ENCODE peak calls at places on chromosomes 13 and 19, in six cellular contexts. D is colonic mucosa, B is tibial nerve, N is ovary, A is suprapubic skin, J is fibroblast of pulmonary artery. Q is an unnamed sample.

GRCh38 chr13:40665754-40666057 is 735 bp downstream of the FOXO1 start:
- DNase-seq in D (no peak), B (no peak), N (no peak), A (no peak), J (no peak), Q (no peak)

GRCh38 chr13:20141238-20142018 is 19.4 kb downstream of the GJA3 start:
- DNase-seq in D (no peak), B (no peak), N (no peak), A (no peak), J (no peak), Q (no peak)

GRCh38 chr13:21124853-21125252 is 51.5 kb downstream of the SKA3 start:
- DNase-seq in D (no peak), B (no peak), N (no peak), A (peak), J (peak), Q (peak)

GRCh38 chr13:28163587-28163986 is 25.2 kb downstream of the PAN3 start:
- DNase-seq in D (no peak), B (no peak), N (no peak), A (no peak), J (no peak), Q (no peak)

GRCh38 chr13:50800091-50800739 is 43.3 kb downstream of the DLEU7 start:
- DNase-seq in D (no peak), B (no peak), N (no peak), A (no peak), J (no peak), Q (no peak)

GRCh38 chr13:62360609-62361008 is 945.0 kb upstream of the PCDH20 start:
- DNase-seq in D (no peak), B (no peak), N (no peak), A (no peak), J (no peak), Q (no peak)

GRCh38 chr13:94674609-94675348 is 37.6 kb downstream of the SOX21 start:
- DNase-seq in D (peak), B (peak), N (no peak), A (no peak), J (peak), Q (peak)

GRCh38 chr13:47188802-47189201 is 291.9 kb upstream of the HTR2A start:
- DNase-seq in D (no peak), B (no peak), N (no peak), A (no peak), J (peak), Q (no peak)

GRCh38 chr19:757811-758668 is 7.1 kb downstream of the MISP start:
- DNase-seq in D (no peak), B (no peak), N (no peak), A (no peak), J (no peak), Q (no peak)

GRCh38 chr13:97391201-97391600 is 42.8 kb upstream of the RAP2A start:
- DNase-seq in D (no peak), B (no peak), N (no peak), A (no peak), J (peak), Q (no peak)

GRCh38 chr13:59996461-59996860 is 167.3 kb downstream of the DIAPH3 start:
- DNase-seq in D (no peak), B (no peak), N (no peak), A (no peak), J (no peak), Q (no peak)

GRCh38 chr19:15466851-15467733 is 2.7 kb upstream of the RASAL3 start:
- DNase-seq in D (no peak), B (no peak), N (no peak), A (no peak), J (peak), Q (no peak)

GRCh38 chr19:45630463-45630862 is 8.7 kb downstream of the EML2 start:
- DNase-seq in D (no peak), B (no peak), N (no peak), A (no peak), J (peak), Q (no peak)

GRCh38 chr19:37914908-37915307 is 7.9 kb downstream of the SIPA1L3 start:
- DNase-seq in D (no peak), B (no peak), N (no peak), A (no peak), J (no peak), Q (no peak)

GRCh38 chr19:13978306-13978705 is 26.0 kb downstream of the DCAF15 start:
- DNase-seq in D (peak), B (peak), N (peak), A (peak), J (peak), Q (peak)

GRCh38 chr19:6062274-6062673 is 48.0 kb downstream of the RFX2 start:
- DNase-seq in D (peak), B (no peak), N (peak), A (peak), J (peak), Q (no peak)

GRCh38 chr13:40161931-40162330 is 504.5 kb downstream of the FOXO1 start:
- DNase-seq in D (no peak), B (no peak), N (no peak), A (no peak), J (no peak), Q (no peak)

GRCh38 chr13:24906268-24906667 is 142.3 kb downstream of the RNF17 start:
- DNase-seq in D (no peak), B (no peak), N (no peak), A (no peak), J (no peak), Q (no peak)

GRCh38 chr13:84607614-84608013 is 725.3 kb upstream of the SLITRK1 start:
- DNase-seq in D (no peak), B (peak), N (peak), A (no peak), J (peak), Q (no peak)

GRCh38 chr13:19864018-19864338 is 529 bp upstream of the ZMYM5 start:
- DNase-seq in D (peak), B (no peak), N (peak), A (peak), J (peak), Q (peak)

GRCh38 chr19:16296713-16297112 is 27.9 kb upstream of the KLF2 start:
- DNase-seq in D (no peak), B (no peak), N (no peak), A (no peak), J (no peak), Q (peak)

GRCh38 chr19:46860846-46861690 is at the start of gene ARHGAP35:
- DNase-seq in D (peak), B (no peak), N (peak), A (peak), J (no peak), Q (no peak)

GRCh38 chr13:42333613-42334328 is 61.8 kb downstream of the AKAP11 start:
- DNase-seq in D (no peak), B (no peak), N (no peak), A (no peak), J (peak), Q (no peak)

GRCh38 chr13:24706886-24707585 is 26.8 kb downstream of the ATP12A start:
- DNase-seq in D (no peak), B (no peak), N (no peak), A (no peak), J (no peak), Q (no peak)

GRCh38 chr19:6065685-6066365 is 44.5 kb downstream of the RFX2 start:
- DNase-seq in D (peak), B (no peak), N (no peak), A (peak), J (peak), Q (no peak)

GRCh38 chr19:34482380-34483250 is 1.1 kb downstream of the WTIP start:
- DNase-seq in D (no peak), B (no peak), N (peak), A (peak), J (peak), Q (peak)

GRCh38 chr19:13960863-13961784 is 8.8 kb downstream of the DCAF15 start:
- DNase-seq in D (no peak), B (no peak), N (no peak), A (no peak), J (no peak), Q (no peak)

GRCh38 chr19:49952906-49953305 is 8.1 kb downstream of the SIGLEC11 start:
- DNase-seq in D (no peak), B (no peak), N (no peak), A (no peak), J (no peak), Q (no peak)

DNA sequence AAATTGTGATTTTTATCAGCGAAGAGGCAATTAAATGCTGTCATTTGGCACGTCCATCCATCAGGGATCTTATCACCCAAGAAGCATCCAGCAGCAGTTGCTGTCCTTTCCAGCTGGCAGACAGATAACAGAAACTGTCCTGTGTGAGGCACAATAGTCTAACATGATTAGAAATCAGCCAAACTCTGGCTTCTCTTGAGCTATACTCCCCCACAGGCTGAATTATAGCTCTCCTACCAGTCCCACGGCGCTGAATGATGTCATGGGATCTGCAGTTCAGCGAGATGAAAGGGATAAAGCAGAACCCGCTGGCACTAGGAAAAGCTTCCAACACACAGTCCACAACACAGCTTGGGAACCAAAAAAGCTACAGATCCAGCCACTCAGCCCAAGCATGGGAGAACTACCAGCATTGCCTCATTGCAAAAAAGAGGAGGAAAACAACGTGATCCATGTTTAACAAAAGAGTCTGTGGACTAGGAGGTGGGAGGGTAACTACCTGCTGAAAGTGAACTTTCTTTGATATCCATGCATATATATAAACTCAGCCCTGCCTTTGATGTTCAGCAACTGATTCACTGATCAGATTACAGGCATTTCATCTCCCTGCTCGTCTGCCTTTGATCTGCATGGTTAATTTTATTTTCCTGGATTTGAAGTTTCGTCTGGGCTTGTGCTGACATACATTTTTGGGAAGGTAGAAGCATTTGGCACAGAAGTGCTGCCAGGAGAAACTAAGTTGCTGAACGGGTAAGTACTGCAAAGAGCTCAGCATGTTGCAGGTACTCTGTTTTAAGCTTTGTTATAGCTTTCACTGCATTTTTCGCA is at the start of gene TNFRSF19:
- DNase-seq in D (no peak), B (peak), N (no peak), A (no peak), J (peak), Q (peak)
- H3K4me3 ChIP-seq in D (no peak), B (peak), N (no peak), A (peak), J (peak), Q (peak)

GRCh38 chr13:112931028-112931934 is 37.7 kb upstream of the MCF2L start:
- DNase-seq in D (peak), B (no peak), N (no peak), A (no peak), J (peak), Q (peak)
- TF ChIP-seq CTCF in D (peak), B (peak), N (no peak), A (peak), J (peak), Q (peak)

DNA sequence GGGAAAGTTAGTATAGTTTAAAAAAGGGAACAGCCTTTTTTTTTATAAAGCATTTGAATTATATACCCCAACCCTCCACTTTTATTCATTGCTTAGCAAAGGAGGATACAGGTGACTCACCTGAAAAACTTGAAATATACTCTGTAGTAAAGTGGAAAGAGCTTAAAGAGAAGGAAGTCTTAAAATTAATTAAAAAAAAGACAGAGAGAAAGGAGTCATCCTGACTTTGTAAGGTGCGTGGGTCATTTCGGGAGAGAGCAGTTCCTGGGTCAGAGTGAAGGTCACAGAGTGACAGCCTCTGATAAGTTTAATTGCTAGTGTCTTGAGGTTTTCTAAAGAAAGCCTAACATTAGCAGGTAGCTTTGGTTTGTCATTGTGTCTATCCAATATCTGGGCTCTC is 310.3 kb downstream of the KLF5 start:
- DNase-seq in D (no peak), B (no peak), N (no peak), A (no peak), J (no peak), Q (no peak)
- H3K4me3 ChIP-seq in D (no peak), B (no peak), N (no peak), A (no peak), J (no peak), Q (no peak)

DNA sequence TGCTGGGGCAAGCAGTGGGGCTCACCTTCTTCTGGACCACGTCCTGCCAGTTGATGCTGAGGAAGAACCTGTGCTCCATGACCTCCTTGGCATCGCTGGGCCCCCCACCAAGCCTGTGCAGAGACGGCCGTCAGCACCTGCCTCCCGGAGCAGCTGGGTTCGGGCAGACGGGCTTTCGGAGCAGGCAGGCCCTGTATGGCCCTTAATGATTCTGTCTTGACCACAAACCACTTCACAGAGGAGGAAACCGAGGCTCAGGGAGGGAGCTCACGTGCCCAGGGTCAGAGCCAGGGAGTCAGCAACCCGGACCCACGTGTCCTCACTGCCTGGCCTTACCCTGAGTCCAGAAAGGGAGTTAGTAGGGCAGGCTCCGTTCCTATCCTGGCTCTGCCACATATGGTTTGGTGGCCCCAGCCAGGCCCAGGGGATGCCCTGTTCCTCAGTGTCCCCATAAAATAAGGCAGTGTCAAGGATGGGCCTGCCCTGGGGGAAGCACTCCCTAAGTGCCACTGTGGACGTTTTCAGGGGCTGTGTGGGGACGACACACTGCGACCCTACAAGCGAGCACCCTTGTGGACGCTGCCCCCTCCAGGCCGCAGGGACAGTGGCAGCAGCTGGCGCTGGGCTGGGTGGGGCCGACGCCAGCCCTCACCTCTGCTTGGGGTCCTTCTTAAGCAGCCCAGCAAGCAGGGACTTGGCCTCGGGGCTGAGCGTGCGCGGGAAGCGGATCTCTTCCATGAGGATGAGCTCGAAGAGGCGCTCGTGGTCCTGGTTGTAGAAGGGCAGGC is 8.9 kb upstream of the CCNP start:
- DNase-seq in D (no peak), B (no peak), N (no peak), A (no peak), J (no peak), Q (no peak)
- TF ChIP-seq CTCF in D (no peak), B (no peak), N (no peak), A (no peak), J (peak), Q (peak)

GRCh38 chr13:95781016-95781415 is 104.1 kb downstream of the DNAJC3 start:
- DNase-seq in D (no peak), B (no peak), N (no peak), A (no peak), J (no peak), Q (no peak)
- H3K4me3 ChIP-seq in D (no peak), B (no peak), N (no peak), A (no peak), J (no peak), Q (no peak)

DNA sequence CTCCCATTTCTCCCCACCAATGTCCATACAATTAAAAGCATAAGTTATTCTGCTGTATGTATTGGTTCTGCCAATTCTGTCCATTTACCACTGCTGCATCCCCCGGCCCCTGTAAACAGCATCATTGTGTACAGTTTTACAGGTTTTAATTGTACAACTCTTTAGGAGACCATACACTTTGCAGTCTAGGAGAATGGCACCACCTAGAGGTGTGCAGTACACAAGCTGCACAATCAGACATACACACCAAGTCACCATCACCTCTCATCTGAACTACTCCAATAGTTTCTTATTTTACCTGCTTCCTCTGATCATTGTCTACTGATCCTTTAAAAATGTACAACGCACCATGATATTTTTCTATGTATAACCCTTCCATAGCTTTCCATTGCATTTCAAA is 855.9 kb upstream of the KLHL1 start:
- DNase-seq in D (no peak), B (no peak), N (no peak), A (no peak), J (peak), Q (peak)
- TF ChIP-seq CTCF in D (no peak), B (no peak), N (no peak), A (no peak), J (peak), Q (peak)

DNA sequence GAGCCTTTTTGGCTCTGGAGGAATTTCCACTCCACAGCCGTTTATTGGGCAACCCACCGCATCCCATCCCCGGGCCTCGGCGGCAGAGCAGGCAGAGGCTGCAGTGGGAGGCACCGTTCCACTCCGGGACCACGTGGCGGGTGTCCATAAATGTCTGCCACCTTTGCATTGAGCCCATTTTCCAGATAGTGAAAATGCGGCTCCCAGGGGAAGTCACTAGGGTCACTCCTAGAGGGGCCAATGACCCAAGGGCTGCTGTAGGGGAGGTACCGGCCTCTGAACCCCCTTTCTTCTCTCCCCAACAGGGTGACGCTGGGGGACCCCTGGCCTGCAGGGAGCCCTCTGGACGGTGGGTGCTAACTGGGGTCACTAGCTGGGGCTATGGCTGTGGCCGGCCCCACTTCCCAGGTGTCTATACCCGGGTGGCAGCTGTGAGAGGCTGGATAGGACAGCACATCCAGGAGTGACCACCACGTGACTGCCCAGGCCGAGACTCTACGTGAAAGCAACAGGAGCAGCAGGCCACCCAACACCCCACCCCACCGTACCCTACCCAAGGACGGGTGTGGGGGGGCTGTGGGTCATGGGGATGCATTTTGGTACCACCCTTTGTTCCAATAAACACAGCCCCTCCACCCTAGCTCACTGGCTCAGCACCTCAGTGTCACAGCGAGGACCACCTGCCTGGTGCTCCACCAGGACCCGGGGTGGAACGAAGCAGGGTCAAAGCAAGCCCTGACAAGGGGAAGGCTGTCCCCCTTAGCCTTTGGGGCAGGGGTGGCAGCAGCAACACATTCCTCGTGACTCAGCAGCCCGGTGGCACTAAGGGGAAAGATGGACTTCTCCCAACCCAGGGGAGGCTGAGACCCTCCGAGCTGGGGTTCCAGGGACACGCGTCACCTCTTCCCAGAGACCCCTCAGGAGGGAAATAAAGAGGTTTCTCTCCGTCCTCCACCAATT is 1.5 kb downstream of the TIMM13 start:
- DNase-seq in D (no peak), B (no peak), N (no peak), A (peak), J (no peak), Q (no peak)
- H3K4me3 ChIP-seq in D (peak), B (no peak), N (peak), A (peak), J (peak), Q (peak)

GRCh38 chr19:12141405-12141736 is 1.2 kb upstream of the ZNF20 start:
- DNase-seq in D (no peak), B (no peak), N (no peak), A (no peak), J (no peak), Q (no peak)

GRCh38 chr19:12139309-12139708 is 841 bp downstream of the ZNF20 start:
- DNase-seq in D (no peak), B (no peak), N (no peak), A (no peak), J (no peak), Q (no peak)

GRCh38 chr19:12139885-12140544 is at the start of gene ZNF20:
- DNase-seq in D (peak), B (peak), N (peak), A (peak), J (peak), Q (peak)

GRCh38 chr19:12140545-12141404 is 625 bp upstream of the ZNF20 start:
- DNase-seq in D (peak), B (peak), N (peak), A (peak), J (peak), Q (peak)

DNA sequence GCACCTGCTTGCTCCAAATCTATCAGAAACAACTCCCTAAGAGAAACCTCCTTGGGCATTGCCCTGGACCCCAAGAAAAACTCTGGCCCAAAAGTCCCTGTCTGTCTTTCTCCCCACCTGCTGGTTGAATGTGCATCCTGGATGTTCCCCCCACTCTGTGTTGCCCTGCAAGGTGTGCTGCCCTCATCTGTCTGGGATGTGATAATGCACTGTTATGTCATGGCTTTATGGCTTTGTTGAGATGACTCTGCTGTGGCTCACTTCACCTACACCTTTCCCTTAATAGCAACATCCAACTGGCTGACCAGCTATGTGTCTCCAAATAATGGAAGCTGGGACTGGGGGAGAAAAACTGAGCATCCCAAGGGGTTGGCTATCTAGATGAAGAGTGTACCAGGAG is 2.6 kb downstream of the ZNF20 start:
- DNase-seq in D (no peak), B (no peak), N (no peak), A (no peak), J (no peak), Q (peak)
- TF ChIP-seq CTCF in D (no peak), B (no peak), N (no peak), A (peak), J (peak), Q (peak)